ENCODE peak calls at places on chromosomes 4 and X, in five cellular contexts. H is body of pancreas; J is D341Med; I is fibroblast of lung; L is stimulated activated CD8-positive, alpha-beta memory T cell treated with anti-CD3 and anti-CD28 coated beads, Interleukin-7, amount 100 ng/mL, for 48 hours. D is an unnamed sample.

GRCh38 chr4:152590179-152591031 is 54.5 kb upstream of the FBXW7 start:
- DNase-seq in I (peak; percentile 99), L (no peak), J (peak; percentile 75), H (no peak), D (no peak)

GRCh38 chr4:3267576-3268394 is 18.8 kb downstream of the MSANTD1 start:
- DNase-seq in I (no peak), L (no peak), H (no peak), J (peak; percentile 18), D (no peak)

GRCh38 chrX:80285131-80285773 is 135.0 kb upstream of the TENT5D start:
- DNase-seq in J (peak; percentile 20), L (no peak), I (no peak), H (peak; percentile 26), D (peak; percentile 26)

GRCh38 chr4:6198278-6198677 is 2.1 kb downstream of the JAKMIP1 start:
- DNase-seq in H (no peak), J (peak; percentile 14), I (no peak), L (peak; percentile 68), D (no peak)

GRCh38 chr4:38856524-38857337 is at the start of gene TLR6:
- DNase-seq in H (peak; percentile 80), L (no peak), J (no peak), I (peak; percentile 66), D (peak; percentile 68)

GRCh38 chrX:23981711-23982110 is 45.3 kb downstream of the KLHL15 start:
- DNase-seq in I (no peak), L (no peak), H (no peak), J (no peak), D (no peak)

GRCh38 chrX:42804524-42804923 is 26.6 kb upstream of the PPP1R2C start:
- DNase-seq in L (no peak), J (no peak), I (no peak), H (no peak), D (peak; percentile 25)

GRCh38 chr4:15104825-15105224 is 102.5 kb downstream of the CPEB2 start:
- DNase-seq in L (no peak), I (peak; percentile 28), H (no peak), J (no peak), D (no peak)

GRCh38 chr4:87030606-87031441 is 96.0 kb downstream of the AFF1 start:
- DNase-seq in J (no peak), I (peak; percentile 46), L (no peak), H (no peak), D (no peak)

GRCh38 chr4:55635282-55635681 is 816 bp downstream of the NMU start:
- DNase-seq in I (no peak), L (no peak), H (no peak), J (no peak), D (no peak)

GRCh38 chr4:83535520-83535944 is 376 bp upstream of the GPAT3 start:
- DNase-seq in H (peak; percentile 48), J (peak; percentile 61), L (no peak), I (peak; percentile 75), D (peak; percentile 83)

GRCh38 chr4:73978886-73979285 is 2.9 kb downstream of the PF4 start:
- DNase-seq in I (peak; percentile 92), L (no peak), H (no peak), J (no peak), D (no peak)

GRCh38 chr4:7852568-7853185 is 87.0 kb downstream of the AFAP1 start:
- DNase-seq in J (no peak), I (no peak), H (peak; percentile 41), L (no peak), D (no peak)

GRCh38 chr4:77921701-77922100 is 59.1 kb downstream of the MRPL1 start:
- DNase-seq in H (no peak), I (peak; percentile 88), J (no peak), L (no peak), D (peak; percentile 46)

GRCh38 chr4:7635435-7635834 is 200.7 kb upstream of the PSAPL1 start:
- DNase-seq in L (no peak), I (no peak), J (no peak), H (no peak), D (no peak)

GRCh38 chrX:43813898-43814297 is 68.4 kb downstream of the MAOB start:
- DNase-seq in I (peak; percentile 29), L (no peak), H (no peak), J (no peak), D (no peak)

GRCh38 chr4:57342406-57342805 is 232.2 kb upstream of the IGFBP7 start:
- DNase-seq in I (no peak), J (no peak), L (no peak), H (no peak), D (no peak)

GRCh38 chrX:111490683-111491082 is 20.8 kb upstream of the SERTM2 start:
- DNase-seq in J (no peak), I (no peak), H (no peak), L (no peak), D (no peak)

GRCh38 chr4:172953896-172954568 is 214.6 kb upstream of the GALNT7 start:
- DNase-seq in I (no peak), J (no peak), H (no peak), L (no peak), D (peak; percentile 51)

GRCh38 chr4:94416981-94417380 is 34.8 kb upstream of the PDLIM5 start:
- DNase-seq in I (no peak), L (no peak), H (no peak), J (no peak), D (no peak)

GRCh38 chrX:152640039-152640818 is 2.5 kb downstream of the GABRQ start:
- DNase-seq in I (no peak), H (no peak), L (no peak), J (peak; percentile 23), D (no peak)

GRCh38 chr4:58983887-58984286 is 1873.7 kb upstream of the IGFBP7 start:
- DNase-seq in I (no peak), J (no peak), L (no peak), H (no peak), D (no peak)

GRCh38 chrX:69314436-69315348 is 149.4 kb upstream of the PJA1 start:
- DNase-seq in I (no peak), J (peak; percentile 1), L (no peak), H (no peak), D (no peak)

GRCh38 chr4:76579596-76580375 is 144.8 kb downstream of the SHROOM3 start:
- DNase-seq in H (peak; percentile 35), J (no peak), L (no peak), I (no peak), D (peak; percentile 93)

GRCh38 chr4:162644346-162644745 is 480.5 kb upstream of the FSTL5 start:
- DNase-seq in J (no peak), I (no peak), H (no peak), L (no peak), D (no peak)

GRCh38 chrX:51215266-51215665 is 117.4 kb upstream of the NUDT10 start:
- DNase-seq in J (no peak), H (no peak), L (no peak), I (no peak), D (no peak)

GRCh38 chrX:129626026-129626425 is 28.7 kb downstream of the APLN start:
- DNase-seq in H (no peak), I (no peak), J (no peak), L (no peak), D (no peak)

GRCh38 chr4:1582227-1582626 is 101.9 kb downstream of the FAM53A start:
- DNase-seq in L (no peak), J (no peak), I (no peak), H (peak; percentile 18), D (no peak)

D was measured in small intestine.